ENCODE peak calls at places on chromosomes 1 and 21, in eight cellular contexts. L is CD8-positive, alpha-beta memory T cell; A is mesenchymal stem cell; S is colonic mucosa; O is tibial artery; I is CD8-positive, alpha-beta T cell; Z is PC-9; V is mammary epithelial cell. N is an unnamed sample.
A peak's percentile ranks its signal among the peaks of the same experiment; 100 is the strongest.

GRCh38 chr1:19374402-19374801 is 62.3 kb downstream of the SLC66A1 start:
- DNase-seq in I (no peak), A (peak; percentile 10), V (no peak), L (no peak), Z (no peak), S (no peak), O (no peak), N (no peak)

GRCh38 chr1:213200630-213201029 is 149.6 kb downstream of the RPS6KC1 start:
- DNase-seq in Z (no peak), S (no peak), L (no peak), I (no peak), A (no peak), O (no peak), V (no peak), N (no peak)

GRCh38 chr1:112515311-112516009 is 6.7 kb downstream of the WNT2B start:
- DNase-seq in L (no peak), S (no peak), Z (no peak), V (no peak), O (no peak), A (peak; percentile 72), I (no peak), N (no peak)

GRCh38 chr1:183806650-183807049 is 1.7 kb downstream of the RGL1 start:
- DNase-seq in V (no peak), A (peak; percentile 34), O (no peak), S (no peak), L (no peak), Z (no peak), I (no peak), N (no peak)

GRCh38 chr1:236394905-236395779 is 1.1 kb downstream of the EDARADD start:
- DNase-seq in O (no peak), L (peak; percentile 69), V (peak; percentile 72), I (peak; percentile 68), S (peak; percentile 24), A (peak; percentile 38), Z (no peak), N (no peak)

GRCh38 chr1:3785458-3786157 is 10.7 kb downstream of the LRRC47 start:
- DNase-seq in S (peak; percentile 44), I (no peak), Z (no peak), L (no peak), V (peak; percentile 36), O (no peak), A (peak; percentile 14), N (no peak)

GRCh38 chr1:64282353-64282752 is 78.9 kb downstream of the UBE2U start:
- DNase-seq in A (no peak), I (no peak), Z (peak; percentile 73), V (peak; percentile 67), O (no peak), L (no peak), S (no peak), N (no peak)

GRCh38 chr21:20040768-20041167 is 957.4 kb upstream of the NCAM2 start:
- DNase-seq in S (no peak), Z (no peak), O (no peak), A (peak; percentile 10), L (no peak), I (no peak), V (no peak), N (no peak)

GRCh38 chr1:212970085-212970484 is 19.7 kb downstream of the VASH2 start:
- DNase-seq in O (no peak), A (no peak), L (no peak), I (no peak), V (no peak), S (no peak), Z (no peak), N (no peak)

GRCh38 chr1:98369463-98369862 is 292.1 kb upstream of the SNX7 start:
- DNase-seq in I (no peak), V (no peak), A (no peak), O (no peak), S (no peak), Z (no peak), L (no peak), N (no peak)

GRCh38 chr21:31447477-31447876 is 103.4 kb upstream of the TIAM1 start:
- DNase-seq in A (peak; percentile 28), S (no peak), O (no peak), I (no peak), L (no peak), V (no peak), Z (no peak), N (no peak)

GRCh38 chr1:66925944-66926343 is 1.2 kb downstream of the MIER1 start:
- DNase-seq in L (no peak), V (no peak), O (no peak), Z (no peak), S (peak; percentile 29), I (no peak), A (peak; percentile 43), N (no peak)

GRCh38 chr1:19733615-19734014 is 66.1 kb downstream of the TMCO4 start:
- DNase-seq in O (no peak), L (no peak), Z (no peak), V (no peak), I (no peak), A (no peak), S (no peak), N (no peak)

GRCh38 chr1:78170845-78171244 is 125.1 kb downstream of the GIPC2 start:
- DNase-seq in L (no peak), I (no peak), S (no peak), A (no peak), V (no peak), Z (no peak), O (no peak), N (no peak)

GRCh38 chr1:116990612-116991151 is 10.9 kb upstream of the CD101 start:
- DNase-seq in I (no peak), Z (no peak), V (peak; percentile 97), O (peak; percentile 77), A (peak; percentile 64), L (no peak), S (peak; percentile 47), N (no peak)

GRCh38 chr1:221783936-221784335 is 42.0 kb upstream of the DUSP10 start:
- DNase-seq in S (no peak), L (peak; percentile 27), Z (no peak), V (no peak), O (no peak), I (no peak), A (no peak), N (no peak)

GRCh38 chr1:36836196-36836883 is 198.0 kb downstream of the GRIK3 start:
- DNase-seq in A (no peak), O (no peak), V (no peak), L (no peak), Z (no peak), I (no peak), S (no peak), N (no peak)

GRCh38 chr1:113990966-113991365 is 11.7 kb downstream of the OLFML3 start:
- DNase-seq in I (no peak), A (no peak), V (no peak), O (no peak), S (no peak), Z (no peak), L (no peak), N (no peak)

GRCh38 chr1:46547481-46548383 is 3.7 kb downstream of the KNCN start:
- DNase-seq in L (peak; percentile 22), S (no peak), A (peak; percentile 68), V (peak; percentile 35), I (no peak), Z (peak; percentile 32), O (peak; percentile 17), N (no peak)

GRCh38 chr1:43531453-43531905 is 796 bp downstream of the PTPRF start:
- DNase-seq in Z (peak; percentile 53), L (peak; percentile 1), V (no peak), I (no peak), O (no peak), S (peak; percentile 70), A (peak; percentile 35), N (no peak)

GRCh38 chr1:22889213-22889827 is 83.3 kb downstream of the LACTBL1 start:
- DNase-seq in Z (peak; percentile 12), V (no peak), L (no peak), A (peak; percentile 54), S (no peak), O (no peak), I (no peak), N (no peak)

GRCh38 chr1:199758626-199759255 is 268.8 kb upstream of the NR5A2 start:
- DNase-seq in L (no peak), Z (no peak), I (no peak), V (peak; percentile 55), A (no peak), S (no peak), O (no peak), N (no peak)

GRCh38 chr1:93615201-93616150 is 66.2 kb downstream of the BCAR3 start:
- DNase-seq in I (no peak), V (peak; percentile 78), A (peak; percentile 77), Z (peak; percentile 35), L (no peak), O (no peak), S (peak; percentile 38), N (no peak)

GRCh38 chr21:29382029-29382654 is 83.4 kb downstream of the BACH1 start:
- DNase-seq in A (peak; percentile 47), V (peak; percentile 65), L (no peak), O (no peak), S (no peak), I (no peak), Z (peak; percentile 8), N (no peak)

GRCh38 chr21:41754481-41754891 is 12.4 kb downstream of the RIPK4 start:
- DNase-seq in L (no peak), Z (no peak), O (no peak), A (no peak), V (no peak), I (no peak), S (no peak), N (no peak)

GRCh38 chr1:199287632-199288031 is 648.8 kb downstream of the PTPRC start:
- DNase-seq in L (no peak), V (no peak), Z (no peak), A (no peak), O (no peak), I (no peak), S (no peak), N (no peak)

GRCh38 chr1:37940299-37940947 is 6.4 kb downstream of the INPP5B start:
- DNase-seq in Z (no peak), I (no peak), A (no peak), V (no peak), O (no peak), S (peak; percentile 56), L (no peak), N (no peak)

GRCh38 chr1:2499986-2500596 is 24.0 kb downstream of the PLCH2 start:
- DNase-seq in Z (no peak), S (no peak), O (no peak), A (no peak), V (no peak), I (peak; percentile 60), L (peak; percentile 26), N (no peak)
- H3K27ac ChIP-seq in Z (no peak overlapping the region), S (no peak overlapping the region), O (no peak overlapping the region), A (no peak overlapping the region), V (no peak overlapping the region), I (no peak overlapping the region), L (no peak overlapping the region), N (no peak overlapping the region)

GRCh38 chr1:40053138-40053887 is 12.8 kb downstream of the CAP1 start:
- DNase-seq in S (no peak), O (no peak), V (peak; percentile 60), Z (no peak), L (no peak), I (peak; percentile 13), A (no peak), N (no peak)
- H3K4me1 ChIP-seq in S (peaks cover 15% of the 10 kb centered on the region), O (no peaks in the 10 kb centered on the region), V (peaks cover 37% of the 10 kb centered on the region), Z (peaks cover 16% of the 10 kb centered on the region), L (peaks cover 83% of the 10 kb centered on the region), I (peaks cover 84% of the 10 kb centered on the region), A (peaks cover 11% of the 10 kb centered on the region), N (peaks cover 53% of the 10 kb centered on the region)

GRCh38 chr21:44914176-44914874 is 6.4 kb downstream of the ITGB2 start:
- DNase-seq in A (no peak), S (no peak), V (no peak), L (peak; percentile 74), I (peak; percentile 82), O (no peak), Z (no peak), N (peak; percentile 51)
- H3K4me3 ChIP-seq in A (no peak overlapping the region), S (no peak overlapping the region), V (no peak overlapping the region), L (peak overlapping the region; percentile 62), I (peak overlapping the region; percentile 69), O (no peak overlapping the region), Z (peak overlapping the region; percentile 20), N (peak overlapping the region; percentile 43)

GRCh38 chr1:62784509-62785365 is 805 bp downstream of the ATG4C start:
- DNase-seq in O (no peak), I (no peak), Z (no peak), S (no peak), L (no peak), A (no peak), V (peak; percentile 11), N (peak; percentile 1)
- H3K27ac ChIP-seq in O (peak overlapping the region; percentile 85), I (peak overlapping the region; percentile 90), Z (no peak overlapping the region), S (peak overlapping the region; percentile 92), L (peak overlapping the region; percentile 93), A (no peak overlapping the region), V (peak overlapping the region; percentile 15), N (peak overlapping the region; percentile 87)